ENCODE peak calls at places on chromosomes 11 and 22, in nine cellular contexts. C is BJ; K is left cardiac atrium; S is psoas muscle; Z is stimulated activated CD4-positive, alpha-beta T cell treated with anti-CD3 and anti-CD28 coated beads, Interleukin-4, amount 100 ng/mL, for 4 hours; Q is stomach; O is kidney tubule cell; T is cardiac fibroblast; F is stimulated activated CD8-positive, alpha-beta memory T cell treated with anti-CD3 and anti-CD28 coated beads, Interleukin-4, amount 100 ng/mL, for 1 hour. M is an unnamed sample.

GRCh38 chr11:128026596-128026995 is 560.8 kb downstream of the ETS1 start:
- DNase-seq in C (peak; percentile 99), K (no peak), S (peak; percentile 28), Z (no peak), Q (no peak), O (peak; percentile 95), T (peak; percentile 92), F (no peak), M (no peak)

GRCh38 chr11:20599424-20600346 is at the start of gene SLC6A5:
- DNase-seq in C (no peak), K (peak; percentile 43), S (peak; percentile 35), Z (peak; percentile 14), Q (no peak), O (peak; percentile 56), T (peak; percentile 47), F (no peak), M (no peak)

GRCh38 chr11:109795234-109795633 is 298.0 kb upstream of the ZC3H12C start:
- DNase-seq in C (no peak), K (no peak), S (no peak), Z (no peak), Q (no peak), O (peak; percentile 86), T (no peak), F (no peak), M (no peak)

GRCh38 chr22:37760152-37760551 is 47.6 kb upstream of the GCAT start:
- DNase-seq in C (no peak), K (no peak), S (no peak), Z (no peak), Q (no peak), O (no peak), T (no peak), F (no peak), M (no peak)

GRCh38 chr22:31579835-31580242 is 82.2 kb downstream of the PISD start:
- DNase-seq in C (no peak), K (no peak), S (no peak), Z (no peak), Q (no peak), O (no peak), T (no peak), F (no peak), M (no peak)

GRCh38 chr11:7592706-7593105 is 78.9 kb downstream of the PPFIBP2 start:
- DNase-seq in C (no peak), K (no peak), S (peak; percentile 66), Z (no peak), Q (peak; percentile 60), O (peak; percentile 52), T (peak; percentile 94), F (no peak), M (no peak)

GRCh38 chr11:100676901-100677300 is 10.2 kb upstream of the ARHGAP42 start:
- DNase-seq in C (no peak), K (no peak), S (no peak), Z (no peak), Q (no peak), O (peak; percentile 50), T (no peak), F (no peak), M (no peak)

GRCh38 chr11:7844521-7844920 is 47.8 kb upstream of the OR5P2 start:
- DNase-seq in C (no peak), K (no peak), S (no peak), Z (no peak), Q (no peak), O (no peak), T (no peak), F (no peak), M (no peak)

GRCh38 chr11:82829101-82829500 is 71.1 kb downstream of the PRCP start:
- DNase-seq in C (no peak), K (no peak), S (no peak), Z (no peak), Q (no peak), O (no peak), T (no peak), F (no peak), M (no peak)

GRCh38 chr11:8250446-8250845 is 13.2 kb downstream of the LMO1 start:
- DNase-seq in C (no peak), K (no peak), S (no peak), Z (no peak), Q (no peak), O (no peak), T (no peak), F (no peak), M (no peak)

GRCh38 chr22:44360686-44361381 is 48.1 kb upstream of the SHISAL1 start:
- DNase-seq in C (peak; percentile 78), K (peak; percentile 69), S (peak; percentile 54), Z (no peak), Q (peak; percentile 78), O (no peak), T (peak; percentile 88), F (no peak), M (no peak)

GRCh38 chr22:33515733-33516297 is 404.5 kb downstream of the LARGE1 start:
- DNase-seq in C (no peak), K (no peak), S (no peak), Z (no peak), Q (peak; percentile 65), O (no peak), T (no peak), F (no peak), M (no peak)

GRCh38 chr11:96228911-96229310 is 114.1 kb downstream of the MAML2 start:
- DNase-seq in C (no peak), K (no peak), S (no peak), Z (no peak), Q (no peak), O (no peak), T (peak; percentile 76), F (no peak), M (no peak)

GRCh38 chr22:42697542-42698013 is 23.1 kb downstream of the A4GALT start:
- DNase-seq in C (no peak), K (peak; percentile 90), S (peak; percentile 91), Z (no peak), Q (peak; percentile 66), O (peak; percentile 95), T (peak; percentile 96), F (no peak), M (no peak)

GRCh38 chr11:14620027-14620511 is 23.5 kb upstream of the PDE3B start:
- DNase-seq in C (no peak), K (peak; percentile 38), S (no peak), Z (no peak), Q (no peak), O (no peak), T (peak; percentile 31), F (no peak), M (no peak)

GRCh38 chr11:135073444-135073843 is 661.4 kb upstream of the B3GAT1 start:
- DNase-seq in C (no peak), K (no peak), S (no peak), Z (no peak), Q (no peak), O (no peak), T (no peak), F (no peak), M (no peak)

GRCh38 chr11:8268530-8269461 is 5.1 kb upstream of the LMO1 start:
- DNase-seq in C (no peak), K (no peak), S (no peak), Z (no peak), Q (no peak), O (no peak), T (no peak), F (no peak), M (no peak)

M was measured in esophagus squamous epithelium.